ENCODE peak calls at places on chromosomes 7 and 10, in nine cellular contexts. One of them, this sample, is unnamed.

GRCh38 chr7:133827707-133828580 is 299.2 kb upstream of the LRGUK start:
- DNase-seq in AG04450: no peak
- DNase-seq in stomach: no peak
- DNase-seq in right atrium auricular region: no peak
- DNase-seq in colonic mucosa: no peak
- DNase-seq in dorsolateral prefrontal cortex: no peak
- DNase-seq in thoracic aorta: no peak
- DNase-seq in B cell: no peak
- DNase-seq in AG10803: no peak
- DNase-seq in this sample: peak; percentile 19

GRCh38 chr10:97518601-97519043 is 19.9 kb downstream of the UBTD1 start:
- DNase-seq in AG04450: no peak
- DNase-seq in stomach: no peak
- DNase-seq in right atrium auricular region: no peak
- DNase-seq in colonic mucosa: no peak
- DNase-seq in dorsolateral prefrontal cortex: no peak
- DNase-seq in thoracic aorta: no peak
- DNase-seq in B cell: no peak
- DNase-seq in AG10803: peak; percentile 62
- DNase-seq in this sample: no peak

GRCh38 chr10:95818010-95818409 is 62.0 kb downstream of the ENTPD1 start:
- DNase-seq in AG04450: no peak
- DNase-seq in stomach: no peak
- DNase-seq in right atrium auricular region: no peak
- DNase-seq in colonic mucosa: no peak
- DNase-seq in dorsolateral prefrontal cortex: no peak
- DNase-seq in thoracic aorta: no peak
- DNase-seq in B cell: no peak
- DNase-seq in AG10803: no peak
- DNase-seq in this sample: no peak

GRCh38 chr10:16799621-16800020 is 17.6 kb downstream of the RSU1 start:
- DNase-seq in AG04450: no peak
- DNase-seq in stomach: no peak
- DNase-seq in right atrium auricular region: no peak
- DNase-seq in colonic mucosa: no peak
- DNase-seq in dorsolateral prefrontal cortex: no peak
- DNase-seq in thoracic aorta: no peak
- DNase-seq in B cell: peak; percentile 25
- DNase-seq in AG10803: no peak
- DNase-seq in this sample: peak; percentile 29

GRCh38 chr7:136617176-136617575 is 251.3 kb upstream of the CHRM2 start:
- DNase-seq in AG04450: no peak
- DNase-seq in stomach: no peak
- DNase-seq in right atrium auricular region: no peak
- DNase-seq in colonic mucosa: no peak
- DNase-seq in dorsolateral prefrontal cortex: no peak
- DNase-seq in thoracic aorta: no peak
- DNase-seq in B cell: no peak
- DNase-seq in AG10803: no peak
- DNase-seq in this sample: no peak

GRCh38 chr7:146053492-146053891 is 63.1 kb upstream of the CNTNAP2 start:
- DNase-seq in AG04450: no peak
- DNase-seq in stomach: no peak
- DNase-seq in right atrium auricular region: no peak
- DNase-seq in colonic mucosa: no peak
- DNase-seq in dorsolateral prefrontal cortex: no peak
- DNase-seq in thoracic aorta: no peak
- DNase-seq in B cell: no peak
- DNase-seq in AG10803: no peak
- DNase-seq in this sample: no peak

GRCh38 chr7:84697506-84697905 is 489.4 kb downstream of the SEMA3D start:
- DNase-seq in AG04450: peak; percentile 66
- DNase-seq in stomach: no peak
- DNase-seq in right atrium auricular region: no peak
- DNase-seq in colonic mucosa: no peak
- DNase-seq in dorsolateral prefrontal cortex: no peak
- DNase-seq in thoracic aorta: no peak
- DNase-seq in B cell: no peak
- DNase-seq in AG10803: peak; percentile 82
- DNase-seq in this sample: no peak

GRCh38 chr10:132264966-132265877 is 42.5 kb downstream of the STK32C start:
- DNase-seq in AG04450: no peak
- DNase-seq in stomach: no peak
- DNase-seq in right atrium auricular region: no peak
- DNase-seq in colonic mucosa: no peak
- DNase-seq in dorsolateral prefrontal cortex: no peak
- DNase-seq in thoracic aorta: no peak
- DNase-seq in B cell: no peak
- DNase-seq in AG10803: peak; percentile 69
- DNase-seq in this sample: no peak

GRCh38 chr10:43130756-43131155 is 7.5 kb upstream of the CSGALNACT2 start:
- DNase-seq in AG04450: no peak
- DNase-seq in stomach: peak; percentile 23
- DNase-seq in right atrium auricular region: peak; percentile 42
- DNase-seq in colonic mucosa: peak; percentile 17
- DNase-seq in dorsolateral prefrontal cortex: no peak
- DNase-seq in thoracic aorta: no peak
- DNase-seq in B cell: no peak
- DNase-seq in AG10803: no peak
- DNase-seq in this sample: no peak

GRCh38 chr10:69317175-69318086 is 39.1 kb downstream of the HK1 start:
- DNase-seq in AG04450: no peak
- DNase-seq in stomach: no peak
- DNase-seq in right atrium auricular region: no peak
- DNase-seq in colonic mucosa: peak; percentile 36
- DNase-seq in dorsolateral prefrontal cortex: no peak
- DNase-seq in thoracic aorta: no peak
- DNase-seq in B cell: peak; percentile 31
- DNase-seq in AG10803: no peak
- DNase-seq in this sample: peak; percentile 80

GRCh38 chr10:59177031-59177861 is 803 bp downstream of the PHYHIPL start:
- DNase-seq in AG04450: peak; percentile 45
- DNase-seq in stomach: no peak
- DNase-seq in right atrium auricular region: no peak
- DNase-seq in colonic mucosa: peak; percentile 22
- DNase-seq in dorsolateral prefrontal cortex: peak; percentile 69
- DNase-seq in thoracic aorta: no peak
- DNase-seq in B cell: no peak
- DNase-seq in AG10803: peak; percentile 74
- DNase-seq in this sample: peak; percentile 26

GRCh38 chr10:22367471-22367870 is 22.2 kb downstream of the SPAG6 start:
- DNase-seq in AG04450: no peak
- DNase-seq in stomach: no peak
- DNase-seq in right atrium auricular region: no peak
- DNase-seq in colonic mucosa: no peak
- DNase-seq in dorsolateral prefrontal cortex: no peak
- DNase-seq in thoracic aorta: no peak
- DNase-seq in B cell: no peak
- DNase-seq in AG10803: no peak
- DNase-seq in this sample: no peak

GRCh38 chr10:125063256-125063945 is 97.0 kb downstream of the CTBP2 start:
- DNase-seq in AG04450: no peak
- DNase-seq in stomach: no peak
- DNase-seq in right atrium auricular region: no peak
- DNase-seq in colonic mucosa: no peak
- DNase-seq in dorsolateral prefrontal cortex: no peak
- DNase-seq in thoracic aorta: no peak
- DNase-seq in B cell: no peak
- DNase-seq in AG10803: no peak
- DNase-seq in this sample: no peak

GRCh38 chr7:158585721-158586498 is 1.7 kb downstream of the PTPRN2 start:
- DNase-seq in AG04450: no peak
- DNase-seq in stomach: peak; percentile 84
- DNase-seq in right atrium auricular region: no peak
- DNase-seq in colonic mucosa: peak; percentile 68
- DNase-seq in dorsolateral prefrontal cortex: no peak
- DNase-seq in thoracic aorta: no peak
- DNase-seq in B cell: no peak
- DNase-seq in AG10803: no peak
- DNase-seq in this sample: no peak

GRCh38 chr7:92609921-92610518 is 19.8 kb upstream of the FAM133B start:
- DNase-seq in AG04450: no peak
- DNase-seq in stomach: no peak
- DNase-seq in right atrium auricular region: no peak
- DNase-seq in colonic mucosa: no peak
- DNase-seq in dorsolateral prefrontal cortex: no peak
- DNase-seq in thoracic aorta: no peak
- DNase-seq in B cell: no peak
- DNase-seq in AG10803: peak; percentile 46
- DNase-seq in this sample: no peak

GRCh38 chr10:6405713-6406112 is 174.4 kb downstream of the PRKCQ start:
- DNase-seq in AG04450: no peak
- DNase-seq in stomach: no peak
- DNase-seq in right atrium auricular region: no peak
- DNase-seq in colonic mucosa: no peak
- DNase-seq in dorsolateral prefrontal cortex: no peak
- DNase-seq in thoracic aorta: no peak
- DNase-seq in B cell: no peak
- DNase-seq in AG10803: no peak
- DNase-seq in this sample: no peak

GRCh38 chr10:26890956-26891355 is 30.2 kb upstream of the ABI1 start:
- DNase-seq in AG04450: peak; percentile 29
- DNase-seq in stomach: peak; percentile 45
- DNase-seq in right atrium auricular region: no peak
- DNase-seq in colonic mucosa: peak; percentile 31
- DNase-seq in dorsolateral prefrontal cortex: no peak
- DNase-seq in thoracic aorta: no peak
- DNase-seq in B cell: peak; percentile 23
- DNase-seq in AG10803: peak; percentile 74
- DNase-seq in this sample: no peak
- TF ChIP-seq CTCF in AG04450: peak; percentile 67
- TF ChIP-seq CTCF in stomach: no peak
- TF ChIP-seq CTCF in right atrium auricular region: no peak
- TF ChIP-seq CTCF in colonic mucosa: peak; percentile 35
- TF ChIP-seq CTCF in dorsolateral prefrontal cortex: peak; percentile 51
- TF ChIP-seq CTCF in thoracic aorta: no peak
- TF ChIP-seq CTCF in B cell: peak; percentile 37
- TF ChIP-seq CTCF in AG10803: peak; percentile 70
- TF ChIP-seq CTCF in this sample: peak; percentile 60

DNA sequence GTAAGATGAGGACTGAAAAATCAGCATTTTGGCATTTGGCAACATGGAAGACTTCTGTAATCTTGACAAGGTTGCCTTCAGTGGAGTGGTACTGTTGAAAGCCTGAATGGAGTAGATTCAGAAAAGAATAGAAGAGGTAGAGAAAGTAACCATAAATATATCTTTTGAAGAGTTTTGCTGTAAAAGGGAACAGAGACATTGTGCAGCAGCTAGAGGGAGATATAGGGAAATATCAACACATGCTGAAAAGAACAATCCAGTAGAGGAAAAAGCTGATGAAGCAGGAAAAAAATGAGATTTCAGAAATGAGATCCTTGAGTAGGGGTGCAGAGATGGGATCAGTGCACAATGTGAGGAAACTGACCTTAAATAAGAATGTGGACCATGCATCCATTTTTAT is 60.0 kb downstream of the RAPGEF5 start:
- DNase-seq in AG04450: no peak
- DNase-seq in stomach: no peak
- DNase-seq in right atrium auricular region: no peak
- DNase-seq in colonic mucosa: no peak
- DNase-seq in dorsolateral prefrontal cortex: no peak
- DNase-seq in thoracic aorta: no peak
- DNase-seq in B cell: no peak
- DNase-seq in AG10803: peak; percentile 21
- DNase-seq in this sample: no peak
- TF ChIP-seq CTCF in AG04450: peak; percentile 48
- TF ChIP-seq CTCF in stomach: no peak
- TF ChIP-seq CTCF in right atrium auricular region: peak; percentile 47
- TF ChIP-seq CTCF in colonic mucosa: no peak
- TF ChIP-seq CTCF in dorsolateral prefrontal cortex: peak; percentile 53
- TF ChIP-seq CTCF in thoracic aorta: no peak
- TF ChIP-seq CTCF in B cell: no peak
- TF ChIP-seq CTCF in AG10803: peak; percentile 44
- TF ChIP-seq CTCF in this sample: peak; percentile 19

DNA sequence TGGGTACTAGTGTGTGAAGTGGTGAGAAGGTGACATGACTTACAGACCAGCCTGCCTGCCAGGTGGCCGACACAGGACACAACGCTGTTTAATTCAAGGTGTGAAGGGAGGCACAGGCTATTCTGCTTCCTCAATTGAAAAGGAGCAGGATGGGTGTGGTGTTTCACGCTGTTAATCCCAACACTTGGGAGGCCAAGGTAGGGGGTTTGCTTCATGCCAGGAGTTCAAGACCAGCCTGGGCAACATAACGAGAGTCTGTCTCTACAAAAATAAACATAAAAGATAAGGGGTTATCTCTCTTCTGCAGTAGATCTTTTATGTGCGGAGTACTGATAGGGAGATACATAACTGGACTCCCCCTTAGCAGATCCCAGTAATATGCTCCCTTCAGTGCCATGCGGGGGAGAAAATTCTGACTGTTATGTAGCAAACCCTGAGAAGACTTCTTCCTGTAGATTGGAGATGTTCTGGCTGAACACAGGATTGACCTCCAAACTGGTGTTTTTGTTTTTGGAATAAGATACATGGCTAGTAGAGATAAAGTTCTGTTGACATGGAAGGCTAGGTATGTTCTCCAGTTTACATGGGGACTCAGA is 63.2 kb downstream of the CCNY start:
- DNase-seq in AG04450: no peak
- DNase-seq in stomach: no peak
- DNase-seq in right atrium auricular region: no peak
- DNase-seq in colonic mucosa: no peak
- DNase-seq in dorsolateral prefrontal cortex: no peak
- DNase-seq in thoracic aorta: no peak
- DNase-seq in B cell: no peak
- DNase-seq in AG10803: no peak
- DNase-seq in this sample: no peak
- TF ChIP-seq CTCF in AG04450: no peak
- TF ChIP-seq CTCF in stomach: no peak
- TF ChIP-seq CTCF in right atrium auricular region: no peak
- TF ChIP-seq CTCF in colonic mucosa: no peak
- TF ChIP-seq CTCF in dorsolateral prefrontal cortex: no peak
- TF ChIP-seq CTCF in thoracic aorta: no peak
- TF ChIP-seq CTCF in B cell: no peak
- TF ChIP-seq CTCF in AG10803: no peak
- TF ChIP-seq CTCF in this sample: no peak

DNA sequence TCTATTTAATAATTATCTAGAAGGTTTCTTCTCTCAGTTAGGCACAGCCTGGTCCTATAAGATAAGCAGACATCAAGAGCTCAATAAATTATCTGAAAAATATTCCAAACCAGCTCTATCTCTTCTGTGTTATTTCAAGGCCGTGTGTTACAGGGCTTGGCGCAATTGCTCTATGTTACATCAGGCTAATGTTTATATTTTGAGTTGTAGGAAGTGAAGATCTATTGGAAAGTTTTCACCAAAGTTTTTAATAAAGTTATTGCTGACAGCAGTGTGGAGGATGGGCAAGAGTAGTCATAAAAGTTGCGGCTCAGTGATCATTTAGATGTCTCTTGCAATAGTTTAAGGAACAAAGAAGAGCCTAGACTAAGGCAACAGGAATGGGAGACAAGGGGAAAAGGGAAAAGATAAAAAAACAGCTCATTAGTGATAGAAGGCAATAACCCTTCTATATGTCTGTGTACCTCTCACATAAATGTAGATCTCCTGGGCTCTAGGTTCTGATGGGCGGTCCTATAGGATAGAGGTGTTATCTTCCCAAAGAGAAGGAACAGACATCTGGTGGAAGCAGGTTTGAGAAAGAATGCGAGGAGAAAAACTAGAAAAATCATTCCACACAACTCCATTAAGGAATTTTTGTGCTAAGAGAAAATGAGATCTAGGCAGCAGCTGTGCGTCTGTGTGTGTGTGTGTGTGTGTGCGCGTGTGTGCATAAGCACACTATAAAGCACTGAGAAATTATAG is 5.9 kb upstream of the ANKRD7 start:
- DNase-seq in AG04450: no peak
- DNase-seq in stomach: no peak
- DNase-seq in right atrium auricular region: no peak
- DNase-seq in colonic mucosa: no peak
- DNase-seq in dorsolateral prefrontal cortex: no peak
- DNase-seq in thoracic aorta: no peak
- DNase-seq in B cell: no peak
- DNase-seq in AG10803: no peak
- DNase-seq in this sample: no peak
- TF ChIP-seq CTCF in AG04450: no peak
- TF ChIP-seq CTCF in stomach: no peak
- TF ChIP-seq CTCF in right atrium auricular region: no peak
- TF ChIP-seq CTCF in colonic mucosa: no peak
- TF ChIP-seq CTCF in dorsolateral prefrontal cortex: no peak
- TF ChIP-seq CTCF in thoracic aorta: no peak
- TF ChIP-seq CTCF in B cell: no peak
- TF ChIP-seq CTCF in AG10803: no peak
- TF ChIP-seq CTCF in this sample: no peak